ENCODE peak calls at places on chromosome 13, in nine cellular contexts. P is pancreas, O is dorsolateral prefrontal cortex, A is PC-9, U is uterus, Y is heart right ventricle, R is esophagus muscularis mucosa, V is ascending aorta, I is AG04450. S is an unnamed sample. For H3K27me3, the result is how much of the 10 kb centered on the place peaks cover.

GRCh38 chr13:49326222-49326917 is 78.6 kb downstream of the CDADC1 start:
- DNase-seq in P (no peak), O (no peak), A (no peak), U (no peak), Y (no peak), R (no peak), V (no peak), I (no peak), S (no peak)

GRCh38 chr13:72536668-72537399 is 190.6 kb downstream of the MZT1 start:
- DNase-seq in P (no peak), O (no peak), A (no peak), U (no peak), Y (no peak), R (no peak), V (no peak), I (no peak), S (no peak)

GRCh38 chr13:48559638-48560320 is 26.9 kb upstream of the RCBTB2 start:
- DNase-seq in P (no peak), O (no peak), A (no peak), U (no peak), Y (no peak), R (no peak), V (no peak), I (no peak), S (no peak)

GRCh38 chr13:108495686-108496363 is 133.6 kb upstream of the MYO16 start:
- DNase-seq in P (no peak), O (no peak), A (no peak), U (no peak), Y (no peak), R (no peak), V (no peak), I (no peak), S (no peak)

GRCh38 chr13:72341904-72342303 is 385.5 kb downstream of the MZT1 start:
- DNase-seq in P (no peak), O (no peak), A (no peak), U (no peak), Y (no peak), R (no peak), V (no peak), I (no peak), S (no peak)

GRCh38 chr13:20064128-20064527 is 96.7 kb downstream of the GJA3 start:
- DNase-seq in P (no peak), O (no peak), A (no peak), U (no peak), Y (no peak), R (no peak), V (no peak), I (peak), S (no peak)

GRCh38 chr13:52738719-52739467 is 727 bp downstream of the CNMD start:
- DNase-seq in P (no peak), O (peak), A (no peak), U (no peak), Y (no peak), R (peak), V (no peak), I (no peak), S (no peak)

GRCh38 chr13:30934381-30934780 is 1.9 kb downstream of the TEX26 start:
- DNase-seq in P (no peak), O (no peak), A (no peak), U (no peak), Y (no peak), R (peak), V (no peak), I (no peak), S (no peak)

GRCh38 chr13:41488124-41488523 is 30.8 kb downstream of the RGCC start:
- DNase-seq in P (no peak), O (no peak), A (no peak), U (no peak), Y (no peak), R (no peak), V (no peak), I (no peak), S (no peak)

GRCh38 chr13:26062853-26063444 is 11.1 kb upstream of the SHISA2 start:
- DNase-seq in P (peak), O (peak), A (no peak), U (no peak), Y (no peak), R (peak), V (no peak), I (no peak), S (peak)

GRCh38 chr13:93328943-93329342 is 102.3 kb downstream of the GPC6 start:
- DNase-seq in P (no peak), O (no peak), A (no peak), U (no peak), Y (no peak), R (no peak), V (no peak), I (no peak), S (no peak)

GRCh38 chr13:47175172-47175806 is 278.4 kb upstream of the HTR2A start:
- DNase-seq in P (no peak), O (no peak), A (no peak), U (no peak), Y (no peak), R (no peak), V (no peak), I (peak), S (no peak)

GRCh38 chr13:75299913-75300862 is 181.8 kb downstream of the TBC1D4 start:
- DNase-seq in P (no peak), O (no peak), A (no peak), U (no peak), Y (no peak), R (no peak), V (no peak), I (no peak), S (no peak)

GRCh38 chr13:66952507-66952906 is 277.6 kb downstream of the PCDH9 start:
- DNase-seq in P (no peak), O (no peak), A (no peak), U (no peak), Y (no peak), R (no peak), V (no peak), I (no peak), S (no peak)

GRCh38 chr13:38980628-38981078 is 10.0 kb downstream of the STOML3 start:
- DNase-seq in P (no peak), O (no peak), A (no peak), U (no peak), Y (no peak), R (no peak), V (no peak), I (no peak), S (no peak)

GRCh38 chr13:101941095-101941777 is 460.6 kb downstream of the FGF14 start:
- DNase-seq in P (no peak), O (no peak), A (peak), U (no peak), Y (no peak), R (no peak), V (no peak), I (no peak), S (no peak)

GRCh38 chr13:51286135-51287002 is 53.1 kb upstream of the SERPINE3 start:
- DNase-seq in P (peak), O (peak), A (peak), U (peak), Y (peak), R (peak), V (peak), I (peak), S (peak)

GRCh38 chr13:39942901-39943273 is 287.4 kb downstream of the COG6 start:
- DNase-seq in P (peak), O (peak), A (peak), U (peak), Y (peak), R (no peak), V (no peak), I (peak), S (peak)

GRCh38 chr13:61110804-61111203 is 304.8 kb downstream of the PCDH20 start:
- DNase-seq in P (no peak), O (no peak), A (no peak), U (no peak), Y (no peak), R (no peak), V (no peak), I (no peak), S (no peak)

GRCh38 chr13:79492918-79493594 is 12.1 kb downstream of the NDFIP2 start:
- DNase-seq in P (no peak), O (no peak), A (no peak), U (no peak), Y (no peak), R (no peak), V (no peak), I (no peak), S (no peak)

GRCh38 chr13:111120913-111121312 is 5.8 kb downstream of the ARHGEF7 start:
- DNase-seq in P (no peak), O (no peak), A (no peak), U (no peak), Y (no peak), R (no peak), V (no peak), I (no peak), S (no peak)

GRCh38 chr13:111120422-111120821 is 5.3 kb downstream of the ARHGEF7 start:
- DNase-seq in P (no peak), O (no peak), A (no peak), U (no peak), Y (no peak), R (no peak), V (no peak), I (no peak), S (no peak)

GRCh38 chr13:111121421-111121820 is 6.3 kb downstream of the ARHGEF7 start:
- DNase-seq in P (no peak), O (peak), A (no peak), U (no peak), Y (no peak), R (no peak), V (no peak), I (no peak), S (no peak)

GRCh38 chr13:111118898-111119607 is 3.9 kb downstream of the ARHGEF7 start:
- DNase-seq in P (no peak), O (no peak), A (no peak), U (no peak), Y (no peak), R (peak), V (no peak), I (no peak), S (no peak)

GRCh38 chr13:111119966-111120365 is 4.9 kb downstream of the ARHGEF7 start:
- DNase-seq in P (no peak), O (no peak), A (no peak), U (no peak), Y (no peak), R (no peak), V (no peak), I (no peak), S (no peak)
- H3K27me3 ChIP-seq in P (under half), O (under half), A (half or more), U (under half), Y (under half), R (under half), V (under half), I (under half), S (under half)

DNA sequence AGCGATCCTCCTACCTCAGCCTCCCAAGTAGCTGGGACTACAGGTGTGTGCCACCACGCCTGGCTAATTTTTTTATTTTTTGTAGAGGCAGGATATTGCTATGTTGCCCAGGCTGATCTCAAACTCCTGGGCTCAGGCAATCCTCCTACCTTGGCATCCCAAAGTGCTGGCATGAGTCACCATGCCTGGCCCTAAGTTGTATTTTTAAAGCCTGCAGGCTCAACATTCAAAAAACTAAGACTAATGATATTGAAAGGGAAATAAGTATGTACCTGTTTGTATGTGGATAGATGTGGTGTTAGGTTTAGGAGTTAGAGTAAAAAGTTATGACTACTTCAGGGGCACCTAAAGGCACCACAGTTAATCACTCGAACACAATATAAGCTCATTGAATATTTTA is 5.4 kb upstream of the IPO5 start:
- DNase-seq in P (no peak), O (no peak), A (peak), U (no peak), Y (no peak), R (no peak), V (no peak), I (no peak), S (no peak)
- TF ChIP-seq CTCF in P (no peak), O (no peak), A (no peak), U (no peak), Y (no peak), R (no peak), V (no peak), I (no peak), S (no peak)

DNA sequence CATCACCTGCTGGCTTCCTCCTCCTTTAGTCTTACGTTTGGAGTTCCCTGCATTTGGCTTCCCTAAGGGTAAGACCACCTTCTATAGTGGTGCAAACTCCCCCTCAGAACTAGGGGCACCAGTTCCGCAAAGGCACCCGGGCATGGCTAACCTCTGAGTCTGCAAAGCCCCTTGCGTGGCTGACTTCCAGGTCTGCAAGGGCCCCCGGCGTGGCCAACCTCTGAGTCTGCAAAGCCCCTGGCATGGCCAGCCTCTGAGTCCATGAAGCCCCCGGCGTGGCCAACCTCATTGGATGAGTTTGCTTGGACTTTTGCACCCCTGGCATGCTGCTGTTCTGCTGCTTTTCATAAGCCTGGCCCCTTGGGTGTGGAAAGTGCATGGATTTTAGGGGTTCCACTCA is 5.1 kb downstream of the MCF2L start:
- DNase-seq in P (no peak), O (no peak), A (no peak), U (no peak), Y (no peak), R (no peak), V (no peak), I (no peak), S (no peak)
- H3K27me3 ChIP-seq in P (under half), O (under half), A (under half), U (under half), Y (under half), R (under half), V (under half), I (under half), S (under half)

GRCh38 chr13:22915442-22916082 is 265.2 kb upstream of the SGCG start:
- DNase-seq in P (peak), O (peak), A (no peak), U (peak), Y (peak), R (no peak), V (no peak), I (no peak), S (peak)
- TF ChIP-seq CTCF in P (no peak), O (no peak), A (no peak), U (no peak), Y (no peak), R (no peak), V (no peak), I (no peak), S (no peak)

GRCh38 chr13:96996886-96997285 is 2.6 kb upstream of the OXGR1 start:
- DNase-seq in P (no peak), O (no peak), A (no peak), U (no peak), Y (no peak), R (no peak), V (no peak), I (no peak), S (no peak)
- H3K27me3 ChIP-seq in P (under half), O (under half), A (under half), U (under half), Y (under half), R (under half), V (under half), I (under half), S (under half)

S was measured in adrenal gland.